ENCODE peak calls at places on chromosomes 11 and 22, in five cellular contexts. D, H, B, S and G are unnamed samples.

GRCh38 chr11:63622318-63622717 is 8.1 kb upstream of the PLAAT3 start:
- DNase-seq in S (no peak), B (no peak), H (peak; percentile 51), D (no peak), G (no peak)

GRCh38 chr22:47143249-47143938 is 380.9 kb downstream of the TBC1D22A start:
- DNase-seq in H (no peak), D (no peak), S (no peak), B (no peak), G (no peak)

GRCh38 chr11:10770626-10771254 is 19.7 kb downstream of the CTR9 start:
- DNase-seq in D (no peak), S (peak; percentile 71), B (peak; percentile 61), H (peak; percentile 60), G (peak; percentile 59)

GRCh38 chr22:47091241-47091691 is 328.8 kb downstream of the TBC1D22A start:
- DNase-seq in H (no peak), S (no peak), D (no peak), B (no peak), G (no peak)

GRCh38 chr11:123511037-123511870 is 81.2 kb downstream of the GRAMD1B start:
- DNase-seq in B (peak; percentile 95), S (peak; percentile 83), D (peak; percentile 80), H (peak; percentile 83), G (peak; percentile 92)

GRCh38 chr22:17952273-17952801 is 72.0 kb downstream of the MICAL3 start:
- DNase-seq in D (no peak), H (peak; percentile 46), B (no peak), S (no peak), G (no peak)

GRCh38 chr11:43992834-43993637 is 50.6 kb downstream of the C11orf96 start:
- DNase-seq in D (no peak), H (no peak), S (no peak), B (no peak), G (no peak)

GRCh38 chr11:101583180-101584128 is at the start of gene TRPC6:
- DNase-seq in B (peak; percentile 62), H (peak; percentile 43), D (no peak), S (no peak), G (no peak)

GRCh38 chr11:64661146-64661545 is 61.9 kb downstream of the NRXN2 start:
- DNase-seq in H (no peak), B (no peak), D (no peak), S (no peak), G (peak; percentile 89)

GRCh38 chr11:100550298-100550697 is 136.8 kb upstream of the ARHGAP42 start:
- DNase-seq in D (no peak), S (no peak), H (no peak), B (no peak), G (no peak)

GRCh38 chr22:36257948-36258674 is 5.2 kb downstream of the APOL1 start:
- DNase-seq in D (no peak), S (no peak), H (no peak), B (no peak), G (no peak)

GRCh38 chr11:111761056-111761455 is 5.1 kb downstream of the PPP2R1B start:
- DNase-seq in D (no peak), B (no peak), H (no peak), S (no peak), G (no peak)

GRCh38 chr11:18312663-18313420 is 9.1 kb downstream of the HPS5 start:
- DNase-seq in S (peak; percentile 22), H (no peak), D (no peak), B (no peak), G (no peak)

GRCh38 chr11:65814131-65814959 is 19.4 kb upstream of the SNX32 start:
- DNase-seq in B (no peak), H (no peak), D (no peak), S (no peak), G (peak; percentile 22)

DNA sequence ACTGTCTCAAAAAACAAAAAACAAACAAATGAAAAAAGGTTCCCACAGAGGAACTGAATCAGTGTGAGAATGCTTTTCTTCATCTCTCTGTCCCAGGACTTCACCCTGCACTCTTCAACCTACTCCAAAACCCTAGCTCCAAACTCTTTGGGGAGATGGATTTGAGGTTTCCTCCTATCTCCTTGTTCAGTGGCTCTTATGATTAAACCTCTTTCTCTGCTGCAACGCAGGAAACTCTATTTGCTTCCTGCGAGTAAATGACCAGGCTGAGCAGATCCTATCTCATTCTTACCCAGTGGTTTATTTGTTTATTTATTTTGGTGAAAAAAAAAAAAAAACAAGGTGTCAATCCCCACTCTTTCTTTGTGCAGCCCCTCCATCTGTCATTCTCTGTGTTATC is 12.0 kb downstream of the SLC6A5 start:
- DNase-seq in H (no peak), B (no peak), S (no peak), D (no peak), G (peak; percentile 8)
- TF ChIP-seq MAX in H (no peak), B (no peak), S (no peak), D (no peak), G (no peak)

DNA sequence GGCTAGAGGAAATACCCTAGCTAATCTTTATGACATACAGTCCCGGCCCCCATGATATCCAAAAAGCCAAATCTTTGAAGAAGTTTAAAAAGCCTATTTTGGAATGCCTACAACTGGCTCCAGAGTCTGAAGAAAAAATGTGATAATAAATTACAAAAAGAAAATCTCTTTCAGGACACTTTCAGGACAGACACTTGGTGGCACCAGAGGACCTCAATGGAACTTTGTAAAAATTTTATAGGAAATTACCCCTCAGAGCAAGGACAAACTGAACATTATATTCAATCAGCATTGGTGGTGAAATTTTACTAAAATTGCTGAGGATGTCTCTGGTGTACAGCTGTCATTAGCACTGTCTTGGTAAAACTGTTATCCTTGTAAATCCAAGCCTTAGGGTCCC is 81.0 kb downstream of the CCDC73 start:
- DNase-seq in B (no peak), S (no peak), H (peak; percentile 30), D (no peak), G (peak; percentile 27)
- TF ChIP-seq CTCF in B (no peak), S (no peak), H (peak; percentile 72), D (no peak), G (peak; percentile 29)

GRCh38 chr11:73375830-73376167 is 400 bp upstream of the RELT start:
- DNase-seq in H (no peak), D (no peak), S (no peak), B (no peak), G (no peak)

GRCh38 chr11:73374130-73374529 is 2.1 kb upstream of the RELT start:
- DNase-seq in B (no peak), H (no peak), D (no peak), S (no peak), G (no peak)

GRCh38 chr11:73376168-73376802 is at the start of gene RELT:
- DNase-seq in D (peak; percentile 71), S (peak; percentile 93), B (peak; percentile 93), H (peak; percentile 91), G (peak; percentile 94)

GRCh38 chr11:73379189-73379880 is 3.1 kb downstream of the RELT start:
- DNase-seq in S (no peak), B (no peak), D (no peak), H (no peak), G (no peak)

GRCh38 chr11:73376803-73377629 is 817 bp downstream of the RELT start:
- DNase-seq in H (peak; percentile 83), S (peak; percentile 59), B (no peak), D (no peak), G (peak; percentile 92)
- TF ChIP-seq MAX in H (peak; percentile 44), S (no peak), B (no peak), D (no peak), G (peak; percentile 84)

DNA sequence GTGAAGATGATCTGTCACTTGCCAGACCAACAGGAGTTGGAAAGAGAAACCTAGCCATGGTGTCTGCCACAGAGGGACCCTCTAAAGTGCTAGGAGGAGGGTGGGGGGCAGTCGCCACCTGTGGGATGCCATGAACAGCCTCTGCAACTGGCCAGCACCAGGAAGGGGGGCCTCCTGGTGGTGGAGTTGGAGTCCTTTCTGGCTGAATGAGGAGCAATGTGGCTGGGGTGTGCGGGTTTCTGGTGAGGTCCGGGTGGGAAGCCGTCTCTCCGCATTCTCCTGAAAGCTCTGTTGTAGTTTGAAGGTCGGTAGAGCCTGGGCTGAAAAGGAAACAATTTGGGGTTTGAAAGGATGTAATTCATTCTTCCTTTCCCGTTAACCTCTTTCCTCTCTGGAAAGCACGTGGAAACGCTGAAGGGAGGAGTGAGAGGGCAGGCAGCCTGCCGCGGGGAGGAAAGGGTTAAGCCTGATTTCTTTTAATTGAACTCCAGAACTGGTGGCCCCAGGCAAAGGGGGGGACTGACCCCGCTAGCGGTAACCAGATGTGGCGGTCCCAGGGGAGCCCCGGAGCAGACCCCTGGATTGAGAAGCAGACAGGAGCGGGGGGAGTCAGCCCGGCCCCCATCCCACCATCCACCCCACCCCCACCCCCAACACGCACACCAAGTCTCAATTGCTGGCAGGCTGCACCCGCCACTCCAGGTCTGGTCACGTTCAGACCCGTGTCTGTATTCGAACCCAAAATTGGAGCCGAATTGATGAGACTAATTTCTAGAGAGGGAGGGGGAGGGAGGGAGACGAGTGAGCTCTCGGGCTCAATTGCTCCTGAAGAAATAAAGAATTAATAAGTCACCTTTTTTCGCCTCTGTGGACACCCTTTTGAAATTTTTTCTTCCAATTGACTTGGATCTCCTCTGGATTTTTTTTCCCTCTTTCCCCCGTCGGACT is 1.8 kb upstream of the FLI1 start:
- DNase-seq in D (no peak), S (peak; percentile 66), B (peak; percentile 60), H (no peak), G (no peak)
- TF ChIP-seq CTCF in D (peak; percentile 64), S (peak; percentile 70), B (no peak), H (no peak), G (peak; percentile 0)

GRCh38 chr22:44026630-44027511 is 2.8 kb downstream of the PARVB start:
- DNase-seq in B (no peak), S (peak; percentile 88), H (no peak), D (no peak), G (peak; percentile 91)

GRCh38 chr22:44025171-44026065 is 1.3 kb downstream of the PARVB start:
- DNase-seq in H (no peak), S (peak; percentile 21), B (no peak), D (no peak), G (peak; percentile 79)

GRCh38 chr22:44028091-44028490 is 4.0 kb downstream of the PARVB start:
- DNase-seq in S (no peak), D (no peak), H (no peak), B (no peak), G (no peak)

GRCh38 chr22:44024288-44024908 is at the start of gene PARVB:
- DNase-seq in S (no peak), D (no peak), B (peak; percentile 37), H (peak; percentile 9), G (peak; percentile 55)

GRCh38 chr22:44026066-44026629 is 2.0 kb downstream of the PARVB start:
- DNase-seq in B (no peak), S (peak; percentile 68), H (no peak), D (no peak), G (no peak)
- TF ChIP-seq MAX in B (no peak), S (no peak), H (no peak), D (no peak), G (no peak)